ENCODE peak calls at places on chromosomes 5 and 9, in nine cellular contexts. J is posterior cingulate gyrus; F is mesenchymal stem cell; Y is iPS DF 6.9; Z is heart right ventricle; P is AG04450; L is activated CD8-positive, alpha-beta T cell treated with anti-CD3 and anti-CD28 coated beads for 36 hours; Q is AG08396; C is C1 segment of cervical spinal cord. B is an unnamed sample.

GRCh38 chr5:65334077-65334476 is 147.6 kb downstream of the ADAMTS6 start:
- DNase-seq in Q (no peak), L (no peak), C (no peak), Z (no peak), P (no peak), Y (no peak), F (no peak), J (no peak), B (no peak)

GRCh38 chr5:93819666-93820065 is 78.3 kb upstream of the POU5F2 start:
- DNase-seq in L (no peak), P (no peak), J (no peak), F (no peak), Z (no peak), Q (no peak), Y (peak), C (no peak), B (no peak)

GRCh38 chr9:79526149-79526672 is 45.6 kb upstream of the TLE4 start:
- DNase-seq in Y (no peak), Q (no peak), C (no peak), J (no peak), P (no peak), F (no peak), Z (no peak), L (no peak), B (no peak)

GRCh38 chr5:51544386-51544785 is 161.1 kb downstream of the ISL1 start:
- DNase-seq in Y (no peak), P (no peak), L (no peak), J (no peak), Q (no peak), C (no peak), F (peak), Z (no peak), B (no peak)

GRCh38 chr5:16225927-16226326 is 46.3 kb upstream of the MARCHF11 start:
- DNase-seq in Y (no peak), J (no peak), F (no peak), C (no peak), Z (no peak), L (no peak), Q (no peak), P (no peak), B (no peak)

GRCh38 chr5:123881791-123882244 is 369.8 kb downstream of the CSNK1G3 start:
- DNase-seq in Y (no peak), Q (no peak), F (peak), J (no peak), Z (no peak), C (no peak), L (no peak), P (no peak), B (no peak)

GRCh38 chr9:92404437-92404836 is at the start of gene OGN:
- DNase-seq in Y (no peak), L (no peak), J (no peak), Q (no peak), F (no peak), Z (no peak), P (no peak), C (no peak), B (no peak)

GRCh38 chr5:61200582-61201155 is 38.4 kb upstream of the SMIM15 start:
- DNase-seq in Y (no peak), F (no peak), J (no peak), Z (no peak), C (no peak), L (peak), Q (no peak), P (no peak), B (no peak)

GRCh38 chr5:66197764-66198405 is 53.8 kb downstream of the SREK1 start:
- DNase-seq in F (no peak), C (no peak), P (no peak), L (no peak), Q (no peak), Y (no peak), J (no peak), Z (no peak), B (no peak)

GRCh38 chr9:135009711-135010362 is 77.6 kb upstream of the OLFM1 start:
- DNase-seq in Y (no peak), Z (no peak), P (no peak), Q (no peak), L (no peak), F (no peak), C (no peak), J (no peak), B (no peak)

GRCh38 chr5:140833993-140834392 is at the start of gene PCDHA7:
- DNase-seq in J (no peak), Y (no peak), Q (peak), C (no peak), Z (no peak), F (no peak), P (no peak), L (no peak), B (no peak)

GRCh38 chr5:140418862-140419520 is 17.4 kb downstream of the ANKHD1 start:
- DNase-seq in J (no peak), C (no peak), F (no peak), Z (no peak), Y (no peak), L (no peak), P (no peak), Q (no peak), B (no peak)

GRCh38 chr5:139638736-139639618 is 9.2 kb upstream of the CXXC5 start:
- DNase-seq in J (no peak), Q (no peak), Z (no peak), Y (no peak), P (no peak), C (no peak), F (no peak), L (no peak), B (no peak)

B was measured in iPS DF 19.7.